ENCODE peak calls at places on chromosomes 11 and 22, in ten cellular contexts. G, E, O, L, X, A, H, U, B and V are unnamed samples.

GRCh38 chr11:1087961-1088926 is 13.6 kb downstream of the MUC2 start:
- DNase-seq in G (no peak), E (no peak), O (peak), L (no peak), X (no peak), A (peak), H (peak), U (no peak), B (no peak), V (no peak)

GRCh38 chr22:27372969-27373670 is 428.4 kb downstream of the MN1 start:
- DNase-seq in G (no peak), E (no peak), O (no peak), L (no peak), X (peak), A (no peak), H (peak), U (no peak), B (no peak), V (no peak)

GRCh38 chr22:46471901-46472721 is 65.3 kb downstream of the CELSR1 start:
- DNase-seq in G (no peak), E (no peak), O (peak), L (no peak), X (no peak), A (no peak), H (no peak), U (peak), B (no peak), V (peak)

GRCh38 chr11:72038491-72038890 is 39.8 kb downstream of the IL18BP start:
- DNase-seq in G (no peak), E (peak), O (peak), L (no peak), X (peak), A (peak), H (no peak), U (no peak), B (peak), V (peak)

GRCh38 chr11:124595302-124595701 is 15.9 kb upstream of the PANX3 start:
- DNase-seq in G (no peak), E (no peak), O (no peak), L (no peak), X (no peak), A (no peak), H (no peak), U (no peak), B (no peak), V (no peak)

GRCh38 chr22:23471698-23472097 is 108.4 kb downstream of the IGLL1 start:
- DNase-seq in G (no peak), E (no peak), O (no peak), L (no peak), X (no peak), A (no peak), H (no peak), U (no peak), B (no peak), V (no peak)

GRCh38 chr22:25764270-25765015 is 22.5 kb downstream of the MYO18B start:
- DNase-seq in G (no peak), E (no peak), O (no peak), L (no peak), X (no peak), A (no peak), H (peak), U (no peak), B (no peak), V (no peak)

GRCh38 chr11:413120-414081 is 1.4 kb downstream of the SIGIRR start:
- DNase-seq in G (peak), E (no peak), O (no peak), L (peak), X (no peak), A (peak), H (no peak), U (peak), B (no peak), V (no peak)

GRCh38 chr11:1307998-1308744 is 1.3 kb downstream of the TOLLIP start:
- DNase-seq in G (no peak), E (peak), O (no peak), L (no peak), X (no peak), A (peak), H (no peak), U (no peak), B (no peak), V (no peak)

GRCh38 chr11:113514856-113515255 is 39.7 kb upstream of the DRD2 start:
- DNase-seq in G (no peak), E (peak), O (no peak), L (no peak), X (no peak), A (no peak), H (no peak), U (no peak), B (no peak), V (no peak)

GRCh38 chr11:1943576-1943975 is 3.6 kb upstream of the MRPL23 start:
- DNase-seq in G (no peak), E (no peak), O (peak), L (no peak), X (no peak), A (peak), H (no peak), U (no peak), B (no peak), V (no peak)

GRCh38 chr11:31805037-31805628 is 6.0 kb downstream of the PAX6 start:
- DNase-seq in G (no peak), E (no peak), O (peak), L (no peak), X (no peak), A (no peak), H (peak), U (no peak), B (no peak), V (no peak)

GRCh38 chr22:39616051-39616450 is 45.5 kb downstream of the CACNA1I start:
- DNase-seq in G (no peak), E (no peak), O (no peak), L (no peak), X (no peak), A (no peak), H (no peak), U (no peak), B (no peak), V (no peak)

GRCh38 chr11:69836401-69836800 is 17.2 kb upstream of the FGF3 start:
- DNase-seq in G (no peak), E (no peak), O (no peak), L (no peak), X (no peak), A (no peak), H (no peak), U (no peak), B (no peak), V (no peak)

GRCh38 chr11:64007629-64008282 is 21.5 kb downstream of the OTUB1 start:
- DNase-seq in G (no peak), E (no peak), O (peak), L (no peak), X (peak), A (peak), H (peak), U (peak), B (no peak), V (peak)

GRCh38 chr11:68313574-68314202 is 1.3 kb downstream of the LRP5 start:
- DNase-seq in G (no peak), E (peak), O (no peak), L (no peak), X (no peak), A (no peak), H (peak), U (peak), B (no peak), V (no peak)

GRCh38 chr11:79486239-79486984 is 45.6 kb upstream of the TENM4 start:
- DNase-seq in G (no peak), E (no peak), O (no peak), L (no peak), X (no peak), A (no peak), H (no peak), U (no peak), B (no peak), V (no peak)

GRCh38 chr11:71329165-71329510 is 76.8 kb upstream of the SHANK2 start:
- DNase-seq in G (no peak), E (no peak), O (no peak), L (no peak), X (no peak), A (no peak), H (no peak), U (no peak), B (no peak), V (no peak)

GRCh38 chr11:32440372-32440888 is 5.1 kb upstream of the WT1 start:
- DNase-seq in G (no peak), E (no peak), O (no peak), L (no peak), X (no peak), A (no peak), H (no peak), U (no peak), B (no peak), V (no peak)

GRCh38 chr22:39351689-39352214 is 2.0 kb downstream of the SYNGR1 start:
- DNase-seq in G (no peak), E (no peak), O (no peak), L (no peak), X (no peak), A (no peak), H (peak), U (no peak), B (no peak), V (no peak)

GRCh38 chr11:106156290-106156937 is 79.0 kb downstream of the AASDHPPT start:
- DNase-seq in G (no peak), E (peak), O (no peak), L (no peak), X (peak), A (no peak), H (no peak), U (peak), B (peak), V (no peak)

GRCh38 chr11:1826552-1827094 is 8.2 kb upstream of the SYT8 start:
- DNase-seq in G (no peak), E (peak), O (peak), L (no peak), X (peak), A (peak), H (peak), U (peak), B (no peak), V (no peak)

GRCh38 chr22:50508897-50509296 is 873 bp downstream of the NCAPH2 start:
- DNase-seq in G (no peak), E (no peak), O (no peak), L (no peak), X (no peak), A (no peak), H (no peak), U (no peak), B (no peak), V (no peak)

GRCh38 chr22:26552466-26552865 is 37.5 kb downstream of the TPST2 start:
- DNase-seq in G (no peak), E (no peak), O (no peak), L (no peak), X (no peak), A (no peak), H (no peak), U (no peak), B (no peak), V (no peak)

GRCh38 chr22:32804823-32805585 is 3.5 kb downstream of the TIMP3 start:
- DNase-seq in G (no peak), E (no peak), O (no peak), L (no peak), X (no peak), A (peak), H (no peak), U (no peak), B (no peak), V (no peak)
- H3K27ac ChIP-seq in G (no peak), E (peak), O (no peak), L (no peak), X (no peak), A (peak), H (no peak), U (no peak), B (peak), V (peak)

GRCh38 chr11:128342511-128343133 is 244.7 kb downstream of the ETS1 start:
- DNase-seq in G (peak), E (peak), O (no peak), L (peak), X (peak), A (peak), H (no peak), U (peak), B (no peak), V (no peak)
- H3K27ac ChIP-seq in G (no peak), E (peak), O (no peak), L (peak), X (peak), A (peak), H (no peak), U (no peak), B (no peak), V (no peak)

GRCh38 chr11:126422446-126422845 is 67.0 kb downstream of the ST3GAL4 start:
- DNase-seq in G (no peak), E (no peak), O (no peak), L (no peak), X (no peak), A (no peak), H (no peak), U (no peak), B (no peak), V (no peak)

GRCh38 chr11:126423154-126423553 is 67.7 kb downstream of the ST3GAL4 start:
- DNase-seq in G (no peak), E (no peak), O (no peak), L (no peak), X (peak), A (no peak), H (no peak), U (no peak), B (no peak), V (no peak)

GRCh38 chr11:126419801-126420729 is 64.6 kb downstream of the ST3GAL4 start:
- DNase-seq in G (no peak), E (no peak), O (no peak), L (no peak), X (no peak), A (no peak), H (no peak), U (no peak), B (no peak), V (no peak)

GRCh38 chr11:126420730-126421083 is 65.2 kb downstream of the ST3GAL4 start:
- DNase-seq in G (no peak), E (no peak), O (no peak), L (no peak), X (no peak), A (no peak), H (no peak), U (no peak), B (no peak), V (no peak)

GRCh38 chr11:126421243-126421642 is 65.8 kb downstream of the ST3GAL4 start:
- DNase-seq in G (no peak), E (no peak), O (no peak), L (no peak), X (no peak), A (peak), H (no peak), U (no peak), B (no peak), V (no peak)
- H3K27ac ChIP-seq in G (no peak), E (no peak), O (no peak), L (no peak), X (peak), A (peak), H (no peak), U (no peak), B (no peak), V (no peak)

GRCh38 chr11:20157768-20158167 is 2.5 kb downstream of the DBX1 start:
- DNase-seq in G (no peak), E (no peak), O (no peak), L (no peak), X (no peak), A (no peak), H (no peak), U (no peak), B (no peak), V (no peak)
- H3K27ac ChIP-seq in G (no peak), E (no peak), O (no peak), L (no peak), X (no peak), A (no peak), H (no peak), U (no peak), B (no peak), V (no peak)

DNA sequence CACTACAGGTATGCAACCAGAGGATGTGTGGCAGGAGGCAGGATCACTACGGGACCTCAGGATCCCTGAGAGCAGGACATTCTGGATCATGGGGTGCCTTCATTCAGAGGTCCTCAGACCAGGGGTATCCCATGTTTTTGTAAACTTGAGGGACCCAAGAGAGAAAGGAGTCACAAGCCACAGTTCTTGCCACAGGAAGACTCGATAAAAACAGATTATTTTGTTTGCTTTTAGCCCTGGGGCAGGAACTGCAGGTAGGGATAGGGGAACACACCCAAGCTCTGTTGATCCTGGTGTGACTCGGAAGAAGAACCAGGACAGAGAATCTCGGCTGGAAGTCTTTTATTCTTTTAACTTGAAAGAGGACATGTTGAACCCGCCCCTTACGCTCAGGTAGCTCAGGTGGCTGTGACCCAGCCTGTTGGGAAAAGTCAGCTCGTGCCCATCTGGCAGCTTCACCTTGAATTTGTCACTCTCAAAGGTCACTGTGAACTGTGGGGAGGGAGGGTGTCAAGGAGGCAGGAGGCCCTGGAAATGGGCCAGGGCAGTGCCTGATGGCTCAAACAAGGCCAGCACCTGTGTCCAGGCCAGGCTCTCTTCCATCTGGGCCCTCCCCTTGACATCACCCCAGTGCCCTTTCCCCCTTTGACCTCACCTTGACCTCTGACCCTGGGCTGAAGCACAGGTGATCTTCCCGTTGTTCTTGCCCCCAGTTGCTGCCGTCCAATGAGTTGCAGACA is 9.8 kb downstream of the LGALS2 start:
- DNase-seq in G (no peak), E (no peak), O (no peak), L (no peak), X (peak), A (peak), H (peak), U (no peak), B (no peak), V (no peak)
- H3K27ac ChIP-seq in G (no peak), E (peak), O (no peak), L (no peak), X (peak), A (no peak), H (no peak), U (peak), B (no peak), V (peak)

GRCh38 chr11:74347381-74347780 is 35.9 kb upstream of the P4HA3 start:
- DNase-seq in G (no peak), E (no peak), O (no peak), L (no peak), X (no peak), A (no peak), H (no peak), U (no peak), B (no peak), V (no peak)

GRCh38 chr11:74339619-74340018 is 28.2 kb upstream of the P4HA3 start:
- DNase-seq in G (no peak), E (no peak), O (no peak), L (no peak), X (no peak), A (no peak), H (no peak), U (no peak), B (no peak), V (no peak)

GRCh38 chr11:74341926-74342325 is 30.5 kb upstream of the P4HA3 start:
- DNase-seq in G (no peak), E (no peak), O (no peak), L (no peak), X (no peak), A (no peak), H (no peak), U (no peak), B (no peak), V (no peak)

DNA sequence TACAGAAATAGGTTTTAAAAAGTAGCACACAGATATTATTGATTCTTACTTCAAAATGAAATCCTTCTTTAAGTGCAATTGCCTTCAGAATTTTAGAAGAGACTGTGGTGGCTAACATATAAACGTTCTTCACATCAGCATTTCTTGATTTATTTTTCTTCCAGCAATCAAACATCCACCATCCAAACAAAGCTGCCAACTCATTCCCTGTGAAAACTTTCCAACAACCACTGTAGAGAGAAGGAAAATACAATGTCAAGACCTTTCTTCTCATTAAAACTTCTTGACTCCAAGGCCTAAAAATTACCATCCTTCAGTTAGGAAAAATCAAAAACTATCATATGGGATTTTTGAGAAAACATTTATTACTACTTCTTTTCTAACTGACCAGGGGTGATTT is 34.0 kb upstream of the P4HA3 start:
- DNase-seq in G (no peak), E (no peak), O (no peak), L (no peak), X (no peak), A (no peak), H (no peak), U (no peak), B (no peak), V (no peak)
- H3K27ac ChIP-seq in G (no peak), E (no peak), O (no peak), L (no peak), X (no peak), A (no peak), H (no peak), U (no peak), B (no peak), V (no peak)

GRCh38 chr11:57224126-57224525 is 12.9 kb downstream of the APLNR start:
- DNase-seq in G (no peak), E (no peak), O (no peak), L (no peak), X (no peak), A (no peak), H (no peak), U (no peak), B (no peak), V (no peak)

GRCh38 chr11:57222239-57222638 is 14.8 kb downstream of the APLNR start:
- DNase-seq in G (no peak), E (no peak), O (no peak), L (no peak), X (no peak), A (no peak), H (no peak), U (no peak), B (no peak), V (no peak)

GRCh38 chr11:57223601-57224000 is 13.4 kb downstream of the APLNR start:
- DNase-seq in G (no peak), E (no peak), O (no peak), L (no peak), X (no peak), A (no peak), H (no peak), U (no peak), B (no peak), V (no peak)

GRCh38 chr11:57228600-57228999 is 8.4 kb downstream of the APLNR start:
- DNase-seq in G (no peak), E (no peak), O (no peak), L (no peak), X (no peak), A (no peak), H (no peak), U (no peak), B (no peak), V (no peak)

DNA sequence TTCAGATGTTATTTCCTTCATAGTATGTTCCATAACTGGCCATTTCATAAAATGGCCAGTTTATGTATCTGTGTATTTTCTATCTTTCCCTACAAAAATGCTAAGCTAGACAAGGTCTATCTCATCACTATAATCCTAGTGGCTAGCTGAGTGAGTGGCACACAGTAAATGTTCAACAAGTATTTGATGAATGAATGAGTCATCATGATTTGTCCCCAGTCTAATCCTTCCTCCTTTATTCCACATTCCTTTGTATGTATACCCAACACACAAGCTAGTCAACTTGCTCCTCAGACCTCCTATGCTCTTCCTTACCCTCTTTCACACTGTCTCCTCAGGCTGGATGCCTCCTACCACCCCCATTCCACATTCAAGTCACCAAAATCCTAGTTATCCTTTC is 12.5 kb downstream of the APLNR start:
- DNase-seq in G (no peak), E (peak), O (no peak), L (no peak), X (no peak), A (no peak), H (no peak), U (peak), B (no peak), V (no peak)
- H3K27ac ChIP-seq in G (no peak), E (no peak), O (no peak), L (no peak), X (no peak), A (no peak), H (no peak), U (peak), B (no peak), V (no peak)

GRCh38 chr11:123479048-123479837 is 49.2 kb downstream of the GRAMD1B start:
- DNase-seq in G (no peak), E (no peak), O (no peak), L (no peak), X (no peak), A (no peak), H (no peak), U (no peak), B (no peak), V (no peak)
- H3K27ac ChIP-seq in G (no peak), E (no peak), O (no peak), L (no peak), X (no peak), A (no peak), H (no peak), U (no peak), B (no peak), V (no peak)